ENCODE peak calls at places on chromosomes 12 and 14, in four cellular contexts. E is mesenchymal stem cell, U is neuronal stem cell, N is H1. P is an unnamed sample.

GRCh38 chr12:75503866-75504265 is 7.5 kb downstream of the KRR1 start:
- DNase-seq in E (no peak), U (no peak), N (no peak), P (no peak)

GRCh38 chr12:117125275-117125613 is 26.0 kb upstream of the TESC start:
- DNase-seq in E (peak; percentile 70), U (no peak), N (no peak), P (no peak)

GRCh38 chr14:96568646-96569045 is 66.5 kb downstream of the PAPOLA start:
- DNase-seq in E (no peak), U (no peak), N (no peak), P (no peak)

GRCh38 chr12:93970892-93971688 is 177.3 kb upstream of the PLXNC1 start:
- DNase-seq in E (no peak), U (no peak), N (no peak), P (no peak)

GRCh38 chr12:75784591-75784990 is 247.0 kb downstream of the PHLDA1 start:
- DNase-seq in E (peak; percentile 16), U (no peak), N (no peak), P (no peak)

GRCh38 chr14:103056322-103057027 is 874 bp downstream of the CDC42BPB start:
- DNase-seq in E (peak; percentile 78), U (no peak), N (peak; percentile 64), P (peak; percentile 69)

GRCh38 chr14:41785696-41786095 is 179.0 kb downstream of the LRFN5 start:
- DNase-seq in E (no peak), U (peak; percentile 8), N (no peak), P (no peak)

GRCh38 chr12:25591132-25591531 is 38.0 kb upstream of the LMNTD1 start:
- DNase-seq in E (peak; percentile 5), U (no peak), N (peak; percentile 43), P (peak; percentile 70)

GRCh38 chr12:1064317-1064716 is 73.3 kb downstream of the ERC1 start:
- DNase-seq in E (no peak), U (no peak), N (no peak), P (no peak)

GRCh38 chr14:24132061-24132685 is 1.7 kb downstream of the FITM1 start:
- DNase-seq in E (no peak), U (no peak), N (no peak), P (no peak)

GRCh38 chr12:127509066-127509778 is 757.7 kb upstream of the TMEM132C start:
- DNase-seq in E (peak; percentile 60), U (no peak), N (no peak), P (no peak)

GRCh38 chr12:6635856-6636521 is at the start of gene LPAR5:
- DNase-seq in E (peak; percentile 35), U (no peak), N (no peak), P (peak; percentile 77)

GRCh38 chr14:75521415-75522199 is 662 bp upstream of the BATF start:
- DNase-seq in E (no peak), U (no peak), N (no peak), P (no peak)

GRCh38 chr14:75523771-75524171 is 1.5 kb downstream of the BATF start:
- DNase-seq in E (peak; percentile 56), U (no peak), N (no peak), P (no peak)

GRCh38 chr14:75520852-75521251 is 1.4 kb upstream of the BATF start:
- DNase-seq in E (no peak), U (no peak), N (no peak), P (no peak)

GRCh38 chr14:75522919-75523318 is 650 bp downstream of the BATF start:
- DNase-seq in E (no peak), U (no peak), N (no peak), P (no peak)

DNA sequence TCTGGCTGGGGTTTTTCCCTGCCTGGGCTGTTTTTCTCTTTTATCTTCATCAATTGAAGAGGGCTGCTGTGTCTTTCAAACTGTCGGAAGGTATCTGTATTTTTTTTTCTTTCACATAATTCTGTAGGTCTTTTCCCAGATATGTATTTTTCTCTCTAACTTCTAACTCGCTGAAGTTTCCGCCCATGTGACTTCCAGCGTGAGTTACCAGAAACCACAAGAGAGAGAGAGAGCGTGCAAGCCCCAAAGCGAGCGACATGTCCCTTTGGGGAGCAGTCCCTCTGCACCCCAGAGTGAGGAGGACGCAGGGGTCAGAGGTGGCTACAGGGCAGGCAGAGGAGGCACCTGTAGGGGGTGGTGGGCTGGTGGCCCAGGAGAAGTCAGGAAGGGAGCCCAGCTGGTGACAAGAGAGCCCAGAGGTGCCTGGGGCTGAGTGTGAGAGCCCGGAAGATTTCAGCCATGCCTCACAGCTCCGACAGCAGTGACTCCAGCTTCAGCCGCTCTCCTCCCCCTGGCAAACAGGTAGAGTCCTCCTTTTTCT is at the start of gene BATF:
- DNase-seq in E (no peak), U (no peak), N (no peak), P (no peak)
- H2BK12ac ChIP-seq in E (no peak within 1 kb of the TSS), U (no peak within 1 kb of the TSS), N (no peak within 1 kb of the TSS), P (no peak within 1 kb of the TSS)

DNA sequence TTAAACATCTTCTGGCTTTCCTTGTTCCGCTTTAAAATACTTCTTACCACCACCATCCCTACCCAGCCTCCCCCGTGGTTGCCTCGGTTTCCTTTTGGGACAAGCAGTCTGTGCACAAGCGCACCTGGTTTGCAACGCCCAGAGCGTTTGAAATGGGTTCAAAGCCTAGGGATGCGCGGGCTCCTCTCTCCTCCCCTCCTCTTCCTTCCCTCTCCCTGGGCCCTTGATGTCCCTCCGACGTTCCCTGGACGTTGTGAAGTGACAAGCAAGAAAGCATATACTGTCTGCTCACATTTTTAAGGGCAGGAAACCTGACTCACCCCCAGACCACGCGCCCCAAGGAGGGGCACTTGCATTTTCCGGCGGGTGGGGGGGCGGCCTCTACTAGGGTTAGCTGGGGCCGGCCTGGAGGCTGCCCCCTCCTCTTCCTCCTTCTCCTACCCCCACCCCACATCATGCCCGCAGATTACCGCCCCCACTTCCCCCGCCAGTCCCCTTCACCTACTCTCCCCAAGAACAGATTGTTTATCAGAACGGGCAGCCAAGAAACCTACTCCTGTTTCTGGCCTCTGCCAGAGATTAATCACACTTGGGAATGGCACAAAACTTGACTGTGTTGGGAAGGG is 9.5 kb upstream of the IRF2BPL start:
- DNase-seq in E (peak; percentile 74), U (no peak), N (peak; percentile 54), P (no peak)
- H2BK15ac ChIP-seq in E (peak overlapping the region; percentile 52), U (peak overlapping the region; percentile 40), N (peak overlapping the region; percentile 72), P (no peak overlapping the region)

GRCh38 chr14:54696998-54697397 is 130.1 kb downstream of the SAMD4A start:
- DNase-seq in E (no peak), U (no peak), N (no peak), P (no peak)
- H2BK12ac ChIP-seq in E (no peak overlapping the region), U (no peak overlapping the region), N (no peak overlapping the region), P (no peak overlapping the region)

GRCh38 chr12:114316076-114316475 is 89.9 kb downstream of the TBX5 start:
- DNase-seq in E (no peak), U (no peak), N (no peak), P (no peak)
- H2BK15ac ChIP-seq in E (no peak overlapping the region), U (no peak overlapping the region), N (no peak overlapping the region), P (no peak overlapping the region)

GRCh38 chr12:14185441-14186192 is 179.9 kb upstream of the ATF7IP start:
- DNase-seq in E (peak; percentile 36), U (peak; percentile 57), N (peak; percentile 60), P (peak; percentile 67)
- H2BK12ac ChIP-seq in E (no peak overlapping the region), U (no peak overlapping the region), N (no peak overlapping the region), P (no peak overlapping the region)

DNA sequence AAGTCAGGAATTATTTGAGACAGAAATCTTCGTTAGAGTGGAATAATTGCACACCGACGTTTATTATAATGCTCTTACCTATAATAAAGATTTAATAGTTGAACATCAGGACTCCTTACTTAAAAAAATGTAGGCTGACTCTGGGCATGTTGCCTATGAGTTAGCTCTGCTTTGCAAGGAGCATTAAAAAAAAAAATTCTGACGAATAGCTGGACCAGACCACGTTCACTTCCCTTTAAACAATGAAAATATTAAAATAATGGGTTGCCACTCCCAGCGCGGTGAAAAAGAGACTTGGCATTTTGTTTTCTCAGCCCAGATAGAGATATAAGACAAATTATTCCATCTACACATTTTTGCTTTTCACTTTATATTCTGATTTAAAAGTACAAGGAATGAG is 549 bp upstream of the FANCM start:
- DNase-seq in E (no peak), U (no peak), N (no peak), P (no peak)
- H2BK15ac ChIP-seq in E (no peak overlapping the region), U (no peak overlapping the region), N (no peak overlapping the region), P (no peak overlapping the region)

GRCh38 chr12:105109465-105110212 is 2.1 kb downstream of the WASHC4 start:
- DNase-seq in E (peak; percentile 59), U (no peak), N (no peak), P (no peak)
- H2BK12ac ChIP-seq in E (no peak overlapping the region), U (no peak overlapping the region), N (no peak overlapping the region), P (no peak overlapping the region)

DNA sequence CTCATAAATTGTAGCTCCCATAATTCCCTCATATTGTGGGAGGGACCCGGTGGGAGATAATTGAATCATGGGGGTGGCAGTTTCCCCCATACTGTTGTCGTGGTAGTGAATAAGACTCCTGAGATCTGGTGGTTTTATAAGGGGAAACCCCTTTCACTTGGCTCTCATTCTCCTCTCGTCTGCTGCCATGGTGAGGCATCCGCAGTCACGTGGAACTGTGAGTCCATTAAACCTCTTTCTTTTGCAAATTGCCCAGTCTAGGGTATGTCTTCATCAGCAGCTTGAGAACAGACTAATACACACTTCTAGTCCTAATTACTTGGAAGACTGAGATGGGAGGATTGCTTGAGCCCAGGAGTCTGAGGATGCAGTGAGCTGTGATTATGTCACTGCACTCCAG is 64.4 kb downstream of the TMX1 start:
- DNase-seq in E (peak; percentile 88), U (no peak), N (no peak), P (peak; percentile 42)
- H2BK15ac ChIP-seq in E (no peak overlapping the region), U (no peak overlapping the region), N (no peak overlapping the region), P (no peak overlapping the region)

DNA sequence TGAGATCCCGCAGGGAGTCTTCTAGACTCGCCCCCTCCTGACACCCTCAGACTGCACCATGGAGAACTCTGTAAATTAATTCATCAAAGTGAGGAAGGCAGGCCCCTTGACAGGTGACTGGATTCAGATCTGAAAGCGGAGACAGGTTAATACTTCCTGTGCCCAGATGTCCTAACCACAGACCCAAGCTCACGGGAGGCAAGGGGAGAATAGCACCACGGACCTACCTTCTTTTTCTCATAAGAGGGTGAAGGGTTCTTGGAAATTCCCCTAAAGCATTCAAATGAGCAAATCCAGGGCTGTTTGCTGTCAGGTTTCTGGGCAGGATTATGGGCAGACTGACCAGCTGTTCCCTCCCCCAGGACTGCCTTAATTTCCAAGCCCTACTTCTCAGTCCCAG is 170.0 kb downstream of the ZFP36L1 start:
- DNase-seq in E (no peak), U (no peak), N (no peak), P (no peak)
- H2BK12ac ChIP-seq in E (peak overlapping the region; percentile 93), U (no peak overlapping the region), N (no peak overlapping the region), P (no peak overlapping the region)